ENCODE peak calls at places on chromosome 10, in ten cellular contexts. One of them, this sample, is unnamed. For H3K9me3, the result is how much of the 10 kb centered on the place peaks cover.

GRCh38 chr10:62559481-62560206 is 185.5 kb downstream of the ZNF365 start:
- DNase-seq in cardiac muscle cell: peak
- DNase-seq in mucosa of descending colon: no peak
- DNase-seq in neural progenitor cell: no peak
- DNase-seq in right cardiac atrium: no peak
- DNase-seq in neuronal stem cell: no peak
- DNase-seq in SJSA1: no peak
- DNase-seq in right atrium auricular region: no peak
- DNase-seq in tibial artery: no peak
- DNase-seq in body of pancreas: no peak
- DNase-seq in this sample: no peak

GRCh38 chr10:103442031-103442461 is 10.1 kb downstream of the CALHM2 start:
- DNase-seq in neural progenitor cell: no peak
- DNase-seq in neuronal stem cell: no peak
- DNase-seq in right atrium auricular region: peak
- DNase-seq in mucosa of descending colon: no peak
- DNase-seq in cardiac muscle cell: peak
- DNase-seq in tibial artery: peak
- DNase-seq in body of pancreas: no peak
- DNase-seq in SJSA1: no peak
- DNase-seq in right cardiac atrium: peak
- DNase-seq in this sample: peak

GRCh38 chr10:16352146-16352545 is 84.7 kb upstream of the PTER start:
- DNase-seq in neuronal stem cell: no peak
- DNase-seq in mucosa of descending colon: no peak
- DNase-seq in neural progenitor cell: no peak
- DNase-seq in right cardiac atrium: no peak
- DNase-seq in body of pancreas: no peak
- DNase-seq in tibial artery: no peak
- DNase-seq in right atrium auricular region: no peak
- DNase-seq in SJSA1: no peak
- DNase-seq in cardiac muscle cell: no peak
- DNase-seq in this sample: no peak

GRCh38 chr10:98404571-98405396 is 10.2 kb downstream of the PYROXD2 start:
- DNase-seq in cardiac muscle cell: no peak
- DNase-seq in SJSA1: peak
- DNase-seq in right cardiac atrium: no peak
- DNase-seq in tibial artery: no peak
- DNase-seq in mucosa of descending colon: no peak
- DNase-seq in body of pancreas: no peak
- DNase-seq in right atrium auricular region: no peak
- DNase-seq in neural progenitor cell: no peak
- DNase-seq in neuronal stem cell: no peak
- DNase-seq in this sample: no peak

GRCh38 chr10:58399410-58399809 is 14.2 kb downstream of the TFAM start:
- DNase-seq in tibial artery: no peak
- DNase-seq in mucosa of descending colon: no peak
- DNase-seq in cardiac muscle cell: peak
- DNase-seq in right atrium auricular region: no peak
- DNase-seq in body of pancreas: no peak
- DNase-seq in SJSA1: no peak
- DNase-seq in right cardiac atrium: no peak
- DNase-seq in neural progenitor cell: no peak
- DNase-seq in neuronal stem cell: no peak
- DNase-seq in this sample: no peak

GRCh38 chr10:11882646-11883375 is 59.7 kb downstream of the PROSER2 start:
- DNase-seq in neural progenitor cell: no peak
- DNase-seq in SJSA1: no peak
- DNase-seq in neuronal stem cell: no peak
- DNase-seq in tibial artery: no peak
- DNase-seq in cardiac muscle cell: no peak
- DNase-seq in right atrium auricular region: no peak
- DNase-seq in body of pancreas: no peak
- DNase-seq in right cardiac atrium: no peak
- DNase-seq in mucosa of descending colon: no peak
- DNase-seq in this sample: no peak

GRCh38 chr10:59362991-59363390 is 642 bp upstream of the FAM13C start:
- DNase-seq in tibial artery: peak
- DNase-seq in right atrium auricular region: peak
- DNase-seq in body of pancreas: peak
- DNase-seq in SJSA1: peak
- DNase-seq in cardiac muscle cell: peak
- DNase-seq in right cardiac atrium: peak
- DNase-seq in neuronal stem cell: peak
- DNase-seq in neural progenitor cell: peak
- DNase-seq in mucosa of descending colon: peak
- DNase-seq in this sample: peak

GRCh38 chr10:62769574-62770242 is 34.8 kb upstream of the ADO start:
- DNase-seq in SJSA1: no peak
- DNase-seq in neuronal stem cell: no peak
- DNase-seq in neural progenitor cell: no peak
- DNase-seq in cardiac muscle cell: peak
- DNase-seq in right atrium auricular region: no peak
- DNase-seq in mucosa of descending colon: no peak
- DNase-seq in tibial artery: no peak
- DNase-seq in body of pancreas: no peak
- DNase-seq in right cardiac atrium: no peak
- DNase-seq in this sample: no peak

GRCh38 chr10:6465437-6465836 is 114.6 kb downstream of the PRKCQ start:
- DNase-seq in neural progenitor cell: no peak
- DNase-seq in SJSA1: no peak
- DNase-seq in right cardiac atrium: no peak
- DNase-seq in tibial artery: no peak
- DNase-seq in right atrium auricular region: no peak
- DNase-seq in cardiac muscle cell: no peak
- DNase-seq in body of pancreas: no peak
- DNase-seq in neuronal stem cell: no peak
- DNase-seq in mucosa of descending colon: no peak
- DNase-seq in this sample: no peak

GRCh38 chr10:107340345-107340744 is 175.8 kb upstream of the SORCS1 start:
- DNase-seq in neural progenitor cell: no peak
- DNase-seq in right atrium auricular region: no peak
- DNase-seq in right cardiac atrium: no peak
- DNase-seq in neuronal stem cell: no peak
- DNase-seq in mucosa of descending colon: no peak
- DNase-seq in body of pancreas: no peak
- DNase-seq in cardiac muscle cell: no peak
- DNase-seq in SJSA1: no peak
- DNase-seq in tibial artery: no peak
- DNase-seq in this sample: no peak

GRCh38 chr10:49783645-49784044 is 21.5 kb upstream of the OGDHL start:
- DNase-seq in SJSA1: no peak
- DNase-seq in mucosa of descending colon: no peak
- DNase-seq in neuronal stem cell: no peak
- DNase-seq in body of pancreas: no peak
- DNase-seq in right cardiac atrium: no peak
- DNase-seq in tibial artery: no peak
- DNase-seq in neural progenitor cell: peak
- DNase-seq in cardiac muscle cell: no peak
- DNase-seq in right atrium auricular region: no peak
- DNase-seq in this sample: no peak

GRCh38 chr10:48480397-48481374 is 124.2 kb downstream of the ARHGAP22 start:
- DNase-seq in right atrium auricular region: peak
- DNase-seq in cardiac muscle cell: no peak
- DNase-seq in tibial artery: no peak
- DNase-seq in mucosa of descending colon: no peak
- DNase-seq in neural progenitor cell: no peak
- DNase-seq in neuronal stem cell: no peak
- DNase-seq in right cardiac atrium: no peak
- DNase-seq in body of pancreas: no peak
- DNase-seq in SJSA1: no peak
- DNase-seq in this sample: no peak

GRCh38 chr10:110808619-110809018 is 63.1 kb upstream of the PDCD4 start:
- DNase-seq in cardiac muscle cell: no peak
- DNase-seq in tibial artery: no peak
- DNase-seq in right cardiac atrium: no peak
- DNase-seq in neuronal stem cell: no peak
- DNase-seq in right atrium auricular region: no peak
- DNase-seq in SJSA1: no peak
- DNase-seq in body of pancreas: no peak
- DNase-seq in mucosa of descending colon: no peak
- DNase-seq in neural progenitor cell: no peak
- DNase-seq in this sample: no peak

GRCh38 chr10:1215862-1216575 is 159.8 kb downstream of the WDR37 start:
- DNase-seq in right cardiac atrium: no peak
- DNase-seq in neuronal stem cell: no peak
- DNase-seq in body of pancreas: no peak
- DNase-seq in right atrium auricular region: no peak
- DNase-seq in tibial artery: no peak
- DNase-seq in neural progenitor cell: no peak
- DNase-seq in cardiac muscle cell: no peak
- DNase-seq in SJSA1: no peak
- DNase-seq in mucosa of descending colon: peak
- DNase-seq in this sample: no peak

GRCh38 chr10:1217237-1217587 is 161.0 kb downstream of the WDR37 start:
- DNase-seq in right atrium auricular region: no peak
- DNase-seq in neuronal stem cell: no peak
- DNase-seq in body of pancreas: no peak
- DNase-seq in SJSA1: no peak
- DNase-seq in tibial artery: no peak
- DNase-seq in mucosa of descending colon: no peak
- DNase-seq in cardiac muscle cell: no peak
- DNase-seq in right cardiac atrium: no peak
- DNase-seq in neural progenitor cell: no peak
- DNase-seq in this sample: no peak

GRCh38 chr10:1217661-1218060 is 161.5 kb downstream of the WDR37 start:
- DNase-seq in right cardiac atrium: no peak
- DNase-seq in SJSA1: no peak
- DNase-seq in cardiac muscle cell: no peak
- DNase-seq in neural progenitor cell: no peak
- DNase-seq in neuronal stem cell: no peak
- DNase-seq in tibial artery: no peak
- DNase-seq in body of pancreas: no peak
- DNase-seq in mucosa of descending colon: no peak
- DNase-seq in right atrium auricular region: no peak
- DNase-seq in this sample: no peak

GRCh38 chr10:1214882-1215540 is 158.8 kb downstream of the WDR37 start:
- DNase-seq in neural progenitor cell: no peak
- DNase-seq in mucosa of descending colon: no peak
- DNase-seq in SJSA1: no peak
- DNase-seq in tibial artery: no peak
- DNase-seq in right atrium auricular region: peak
- DNase-seq in right cardiac atrium: no peak
- DNase-seq in neuronal stem cell: no peak
- DNase-seq in body of pancreas: no peak
- DNase-seq in cardiac muscle cell: no peak
- DNase-seq in this sample: no peak

DNA sequence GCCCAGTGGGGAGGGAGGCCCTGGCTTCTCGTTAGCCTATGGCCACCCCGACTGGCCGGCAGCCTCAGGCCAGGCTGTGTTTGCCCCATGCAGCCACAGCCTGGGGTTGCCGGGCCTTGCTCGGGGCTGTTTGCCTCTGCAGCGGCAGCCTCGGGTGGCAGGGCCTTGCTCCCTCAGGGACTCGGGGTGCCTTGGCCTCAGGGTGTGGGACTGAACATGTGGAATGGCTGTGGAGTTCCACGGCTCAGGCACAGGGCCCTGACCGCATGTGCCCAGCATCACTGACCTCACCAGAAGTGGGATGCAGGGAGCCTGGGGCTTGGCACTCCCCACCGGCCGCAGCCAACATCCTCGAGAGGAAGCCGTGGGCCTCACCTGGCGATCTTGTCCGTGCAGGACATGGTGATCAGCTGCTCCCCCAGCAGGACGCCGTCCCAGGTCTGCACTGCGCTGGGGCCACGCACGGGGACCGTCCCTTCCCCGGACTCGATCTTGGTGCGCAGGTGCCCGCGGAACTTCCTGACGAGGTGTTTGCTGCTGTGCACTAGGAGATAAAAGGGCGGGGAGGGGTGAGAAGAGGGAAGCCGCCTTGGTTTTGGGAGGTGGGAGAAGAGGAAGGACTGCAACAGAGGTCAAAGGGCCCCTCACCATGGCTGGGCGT is 160.5 kb downstream of the WDR37 start:
- DNase-seq in right atrium auricular region: peak
- DNase-seq in cardiac muscle cell: no peak
- DNase-seq in SJSA1: no peak
- DNase-seq in tibial artery: no peak
- DNase-seq in right cardiac atrium: no peak
- DNase-seq in neuronal stem cell: no peak
- DNase-seq in mucosa of descending colon: no peak
- DNase-seq in neural progenitor cell: no peak
- DNase-seq in body of pancreas: no peak
- DNase-seq in this sample: no peak
- H3K9me3 ChIP-seq in right atrium auricular region: under half
- H3K9me3 ChIP-seq in cardiac muscle cell: under half
- H3K9me3 ChIP-seq in SJSA1: under half
- H3K9me3 ChIP-seq in tibial artery: under half
- H3K9me3 ChIP-seq in right cardiac atrium: under half
- H3K9me3 ChIP-seq in neuronal stem cell: under half
- H3K9me3 ChIP-seq in mucosa of descending colon: under half
- H3K9me3 ChIP-seq in neural progenitor cell: under half
- H3K9me3 ChIP-seq in body of pancreas: under half
- H3K9me3 ChIP-seq in this sample: under half

GRCh38 chr10:130778166-130778545 is 533.4 kb downstream of the TCERG1L start:
- DNase-seq in SJSA1: no peak
- DNase-seq in right cardiac atrium: no peak
- DNase-seq in body of pancreas: peak
- DNase-seq in tibial artery: peak
- DNase-seq in neuronal stem cell: no peak
- DNase-seq in cardiac muscle cell: no peak
- DNase-seq in mucosa of descending colon: no peak
- DNase-seq in right atrium auricular region: no peak
- DNase-seq in neural progenitor cell: no peak
- DNase-seq in this sample: no peak
- H3K9me3 ChIP-seq in SJSA1: under half
- H3K9me3 ChIP-seq in right cardiac atrium: under half
- H3K9me3 ChIP-seq in body of pancreas: under half
- H3K9me3 ChIP-seq in tibial artery: under half
- H3K9me3 ChIP-seq in neuronal stem cell: under half
- H3K9me3 ChIP-seq in cardiac muscle cell: under half
- H3K9me3 ChIP-seq in mucosa of descending colon: under half
- H3K9me3 ChIP-seq in right atrium auricular region: under half
- H3K9me3 ChIP-seq in neural progenitor cell: under half
- H3K9me3 ChIP-seq in this sample: under half

GRCh38 chr10:81688459-81688858 is 186.5 kb upstream of the NRG3 start:
- DNase-seq in neuronal stem cell: no peak
- DNase-seq in neural progenitor cell: no peak
- DNase-seq in body of pancreas: no peak
- DNase-seq in right atrium auricular region: no peak
- DNase-seq in mucosa of descending colon: no peak
- DNase-seq in tibial artery: no peak
- DNase-seq in SJSA1: no peak
- DNase-seq in right cardiac atrium: no peak
- DNase-seq in cardiac muscle cell: no peak
- DNase-seq in this sample: no peak
- H3K9me3 ChIP-seq in neuronal stem cell: under half
- H3K9me3 ChIP-seq in neural progenitor cell: under half
- H3K9me3 ChIP-seq in body of pancreas: under half
- H3K9me3 ChIP-seq in right atrium auricular region: under half
- H3K9me3 ChIP-seq in mucosa of descending colon: under half
- H3K9me3 ChIP-seq in tibial artery: under half
- H3K9me3 ChIP-seq in SJSA1: under half
- H3K9me3 ChIP-seq in right cardiac atrium: under half
- H3K9me3 ChIP-seq in cardiac muscle cell: under half
- H3K9me3 ChIP-seq in this sample: under half

DNA sequence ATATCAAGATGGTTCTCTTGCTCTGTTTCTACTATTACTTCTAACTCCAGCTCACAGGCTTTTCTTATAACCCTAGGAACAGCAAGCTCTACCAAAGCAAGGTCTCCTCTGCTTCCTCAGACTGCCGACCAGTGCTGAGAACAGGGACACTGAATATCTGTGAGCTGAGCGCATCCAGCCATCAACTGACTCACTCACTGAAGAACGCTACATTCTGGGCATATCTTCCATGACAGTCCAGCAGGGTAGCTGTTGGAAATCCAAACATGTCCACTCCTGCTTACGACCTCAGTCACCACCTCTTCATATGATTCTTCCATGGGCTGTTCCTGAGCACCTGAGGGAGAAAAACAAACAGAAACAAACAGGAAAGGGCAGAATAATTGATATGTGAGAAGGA is 2.8 kb downstream of the ZNF32 start:
- DNase-seq in body of pancreas: no peak
- DNase-seq in cardiac muscle cell: no peak
- DNase-seq in right atrium auricular region: no peak
- DNase-seq in right cardiac atrium: no peak
- DNase-seq in neural progenitor cell: no peak
- DNase-seq in SJSA1: no peak
- DNase-seq in tibial artery: no peak
- DNase-seq in neuronal stem cell: no peak
- DNase-seq in mucosa of descending colon: no peak
- DNase-seq in this sample: no peak
- H3K9me3 ChIP-seq in body of pancreas: under half
- H3K9me3 ChIP-seq in cardiac muscle cell: under half
- H3K9me3 ChIP-seq in right atrium auricular region: under half
- H3K9me3 ChIP-seq in right cardiac atrium: under half
- H3K9me3 ChIP-seq in neural progenitor cell: half or more
- H3K9me3 ChIP-seq in SJSA1: under half
- H3K9me3 ChIP-seq in tibial artery: under half
- H3K9me3 ChIP-seq in neuronal stem cell: half or more
- H3K9me3 ChIP-seq in mucosa of descending colon: half or more
- H3K9me3 ChIP-seq in this sample: under half